ENCODE peak calls at places on chromosomes 6 and 20, in five cellular contexts. X is CD8-positive, alpha-beta memory T cell; M is lower lobe of right lung; Y is Peyer's patch; J is effector memory CD4-positive, alpha-beta T cell. W is an unnamed sample.

GRCh38 chr20:19737025-19737424 is 21.0 kb upstream of the RIN2 start:
- DNase-seq in X (no peak), M (no peak), Y (peak; percentile 66), J (no peak), W (no peak)

GRCh38 chr6:315921-316752 is 23.9 kb downstream of the DUSP22 start:
- DNase-seq in X (no peak), M (no peak), Y (no peak), J (no peak), W (no peak)

GRCh38 chr20:58075565-58075964 is 152.9 kb downstream of the ANKRD60 start:
- DNase-seq in X (no peak), M (no peak), Y (peak; percentile 3), J (no peak), W (no peak)

GRCh38 chr6:81683928-81684327 is 68.6 kb downstream of the TENT5A start:
- DNase-seq in X (no peak), M (no peak), Y (no peak), J (no peak), W (no peak)

GRCh38 chr6:50819527-50819905 is 845 bp downstream of the TFAP2B start:
- DNase-seq in X (no peak), M (no peak), Y (no peak), J (no peak), W (no peak)

GRCh38 chr6:22952076-22952475 is 382.7 kb downstream of the HDGFL1 start:
- DNase-seq in X (no peak), M (no peak), Y (no peak), J (no peak), W (no peak)

GRCh38 chr6:139699335-139699734 is 324.9 kb upstream of the CITED2 start:
- DNase-seq in X (no peak), M (no peak), Y (no peak), J (no peak), W (no peak)

GRCh38 chr6:26105842-26106241 is 18.6 kb downstream of the HFE start:
- DNase-seq in X (no peak), M (no peak), Y (no peak), J (no peak), W (no peak)

GRCh38 chr6:154457881-154458284 is 52.6 kb downstream of the CNKSR3 start:
- DNase-seq in X (no peak), M (no peak), Y (no peak), J (no peak), W (no peak)

GRCh38 chr20:5848711-5849505 is 98.7 kb downstream of the SHLD1 start:
- DNase-seq in X (no peak), M (no peak), Y (no peak), J (no peak), W (no peak)

GRCh38 chr6:169046021-169046420 is 207.6 kb downstream of the THBS2 start:
- DNase-seq in X (no peak), M (no peak), Y (no peak), J (no peak), W (no peak)

GRCh38 chr6:131213501-131213990 is 78.3 kb downstream of the AKAP7 start:
- DNase-seq in X (no peak), M (no peak), Y (no peak), J (no peak), W (peak; percentile 50)

GRCh38 chr6:15441215-15441868 is 195.5 kb downstream of the JARID2 start:
- DNase-seq in X (no peak), M (no peak), Y (peak; percentile 65), J (peak; percentile 13), W (peak; percentile 63)

GRCh38 chr20:25508083-25508770 is 77.1 kb downstream of the NINL start:
- DNase-seq in X (no peak), M (no peak), Y (peak; percentile 84), J (no peak), W (no peak)

GRCh38 chr6:11232177-11232967 is at the start of gene NEDD9:
- DNase-seq in X (peak; percentile 94), M (peak; percentile 98), Y (peak; percentile 99), J (peak; percentile 94), W (peak; percentile 97)

GRCh38 chr6:17584241-17584803 is 15.8 kb upstream of the FAM8A1 start:
- DNase-seq in X (no peak), M (no peak), Y (no peak), J (no peak), W (no peak)

GRCh38 chr20:63651942-63652191 is 1.4 kb downstream of the STMN3 start:
- DNase-seq in X (no peak), M (no peak), Y (no peak), J (peak; percentile 50), W (no peak)

GRCh38 chr6:25404693-25405169 is 125.6 kb downstream of the CARMIL1 start:
- DNase-seq in X (peak; percentile 2), M (no peak), Y (peak; percentile 75), J (peak; percentile 5), W (peak; percentile 41)

GRCh38 chr6:54681987-54682386 is 164.6 kb upstream of the FAM83B start:
- DNase-seq in X (no peak), M (no peak), Y (no peak), J (no peak), W (no peak)

GRCh38 chr20:36827541-36828279 is 48.2 kb upstream of the TLDC2 start:
- DNase-seq in X (no peak), M (no peak), Y (no peak), J (no peak), W (no peak)

GRCh38 chr6:30156262-30156599 is 4.8 kb downstream of the TRIM10 start:
- DNase-seq in X (no peak), M (no peak), Y (peak; percentile 89), J (no peak), W (no peak)

GRCh38 chr6:150478651-150479498 is 110.1 kb downstream of the IYD start:
- DNase-seq in X (no peak), M (no peak), Y (no peak), J (no peak), W (no peak)

GRCh38 chr6:166656269-166657206 is 29.5 kb upstream of the RPS6KA2 start:
- DNase-seq in X (no peak), M (no peak), Y (no peak), J (no peak), W (no peak)

GRCh38 chr6:132188865-132189264 is 212.4 kb downstream of the MOXD1 start:
- DNase-seq in X (no peak), M (no peak), Y (no peak), J (no peak), W (no peak)

GRCh38 chr6:83429857-83430605 is 820 bp downstream of the ME1 start:
- DNase-seq in X (no peak), M (peak; percentile 55), Y (peak; percentile 57), J (no peak), W (no peak)
- H3K4me3 ChIP-seq in X (peak overlapping the region; percentile 26), M (peak overlapping the region; percentile 70), Y (peak overlapping the region; percentile 83), J (no peak overlapping the region), W (no peak overlapping the region)

DNA sequence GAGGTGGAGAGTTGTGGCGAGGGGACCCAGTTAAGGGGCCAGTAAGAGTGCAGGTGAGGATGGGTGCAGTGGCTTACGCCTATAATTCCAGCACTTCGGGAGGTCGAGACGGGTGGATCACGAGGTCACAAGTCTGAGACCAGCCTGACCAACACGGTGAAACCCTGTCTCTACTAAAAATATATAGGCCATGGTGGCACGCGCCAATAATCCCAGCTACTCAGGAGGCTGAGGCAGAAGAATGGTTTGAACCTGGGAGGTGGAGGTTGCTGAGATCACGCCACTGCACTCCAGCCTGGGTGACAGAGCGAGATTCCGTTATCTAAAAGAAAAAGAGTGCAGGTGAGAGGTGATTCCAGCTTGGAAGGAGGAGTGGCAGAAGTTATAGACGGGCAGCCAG is 28.0 kb downstream of the PPP1R3G start:
- DNase-seq in X (no peak), M (no peak), Y (no peak), J (no peak), W (no peak)
- H3K4me3 ChIP-seq in X (no peak overlapping the region), M (no peak overlapping the region), Y (no peak overlapping the region), J (no peak overlapping the region), W (no peak overlapping the region)

DNA sequence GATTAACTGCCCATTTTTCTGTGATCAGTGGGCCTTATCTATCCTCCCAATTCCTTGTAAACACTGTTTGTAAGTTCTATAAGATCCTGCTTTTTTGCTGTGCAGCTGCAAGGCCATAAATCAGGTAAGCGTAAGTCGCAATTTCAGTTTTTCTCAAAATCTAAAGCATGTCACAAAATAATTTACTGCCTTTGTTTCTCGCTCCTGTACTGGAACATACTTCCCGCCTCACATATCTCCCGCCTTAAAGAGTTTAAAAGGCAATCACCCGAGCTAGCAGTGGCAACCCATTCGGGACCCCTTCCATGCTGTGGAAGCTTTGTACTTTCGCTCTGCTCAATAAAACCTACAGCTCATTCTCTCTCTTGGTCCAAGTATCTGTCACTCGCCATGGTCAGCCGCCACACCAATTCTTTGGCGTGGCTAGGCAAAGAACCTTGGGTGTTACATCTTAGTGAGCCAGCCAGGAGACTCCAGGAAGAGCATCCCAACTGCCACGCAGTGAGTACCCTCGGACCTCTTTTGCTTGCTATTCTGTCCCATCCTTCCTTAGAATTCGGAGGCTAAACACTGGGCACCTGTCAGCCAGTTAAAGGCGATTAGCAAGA is 33.9 kb downstream of the CEP85L start:
- DNase-seq in X (no peak), M (no peak), Y (no peak), J (no peak), W (no peak)
- H3K4me3 ChIP-seq in X (no peak overlapping the region), M (no peak overlapping the region), Y (no peak overlapping the region), J (no peak overlapping the region), W (no peak overlapping the region)

GRCh38 chr6:37221585-37222124 is 35.9 kb upstream of the TBC1D22B start:
- DNase-seq in X (no peak), M (no peak), Y (no peak), J (no peak), W (no peak)
- H3K4me3 ChIP-seq in X (peak overlapping the region; percentile 90), M (peak overlapping the region; percentile 76), Y (peak overlapping the region; percentile 74), J (peak overlapping the region; percentile 66), W (no peak overlapping the region)

DNA sequence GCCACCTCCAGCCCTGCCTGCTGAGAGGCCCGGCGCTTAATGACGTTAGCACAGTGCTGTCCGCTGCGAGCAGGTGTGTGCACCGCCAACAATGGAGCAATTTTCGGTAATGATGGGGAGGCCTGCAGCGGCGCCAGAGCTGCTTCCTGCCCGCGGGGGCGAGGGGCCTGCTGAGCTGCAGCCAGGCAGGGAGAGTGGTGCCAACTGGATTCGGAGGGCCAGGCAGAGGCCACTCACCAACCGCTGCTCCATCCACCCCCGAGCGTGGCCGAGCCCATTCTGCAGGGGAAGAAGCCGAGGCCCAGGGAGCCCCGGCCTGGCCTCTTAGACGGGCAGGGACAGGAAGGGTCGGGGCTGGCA is 9.6 kb downstream of the HRH3 start:
- DNase-seq in X (no peak), M (no peak), Y (no peak), J (no peak), W (no peak)
- H3K4me3 ChIP-seq in X (no peak overlapping the region), M (no peak overlapping the region), Y (no peak overlapping the region), J (no peak overlapping the region), W (no peak overlapping the region)

GRCh38 chr20:47348539-47349142 is 7.9 kb downstream of the ZMYND8 start:
- DNase-seq in X (no peak), M (no peak), Y (no peak), J (no peak), W (no peak)

GRCh38 chr20:47350181-47350550 is 6.3 kb downstream of the ZMYND8 start:
- DNase-seq in X (no peak), M (no peak), Y (no peak), J (no peak), W (no peak)

GRCh38 chr20:47346172-47346571 is 10.3 kb downstream of the ZMYND8 start:
- DNase-seq in X (no peak), M (peak; percentile 29), Y (no peak), J (no peak), W (peak; percentile 24)

GRCh38 chr20:47349365-47350180 is 6.9 kb downstream of the ZMYND8 start:
- DNase-seq in X (no peak), M (no peak), Y (no peak), J (no peak), W (no peak)

GRCh38 chr20:47347661-47348462 is 8.6 kb downstream of the ZMYND8 start:
- DNase-seq in X (no peak), M (no peak), Y (no peak), J (no peak), W (no peak)
- H3K4me3 ChIP-seq in X (no peak overlapping the region), M (no peak overlapping the region), Y (no peak overlapping the region), J (no peak overlapping the region), W (no peak overlapping the region)